ENCODE peak calls at places on chromosomes 6 and 20, in four cellular contexts. One of them, this sample, is unnamed.

GRCh38 chr6:1612386-1612893 is 2.7 kb downstream of the FOXC1 start:
- DNase-seq in tibial nerve: no peak
- DNase-seq in transverse colon: no peak
- DNase-seq in upper lobe of right lung: no peak
- DNase-seq in this sample: no peak

GRCh38 chr6:37244430-37245310 is 12.9 kb upstream of the TBC1D22B start:
- DNase-seq in upper lobe of right lung: peak; percentile 70
- DNase-seq in transverse colon: peak; percentile 57
- DNase-seq in tibial nerve: peak; percentile 69
- DNase-seq in this sample: peak; percentile 100

GRCh38 chr20:1826046-1826445 is 69.2 kb upstream of the SIRPA start:
- DNase-seq in tibial nerve: no peak
- DNase-seq in upper lobe of right lung: no peak
- DNase-seq in transverse colon: no peak
- DNase-seq in this sample: no peak

GRCh38 chr6:76453270-76453669 is 380.8 kb upstream of the IMPG1 start:
- DNase-seq in transverse colon: no peak
- DNase-seq in tibial nerve: no peak
- DNase-seq in upper lobe of right lung: no peak
- DNase-seq in this sample: no peak

GRCh38 chr6:135353113-135353512 is 144.4 kb downstream of the AHI1 start:
- DNase-seq in transverse colon: no peak
- DNase-seq in upper lobe of right lung: no peak
- DNase-seq in tibial nerve: no peak
- DNase-seq in this sample: no peak

GRCh38 chr6:166204852-166205650 is 37.4 kb upstream of the TBXT start:
- DNase-seq in upper lobe of right lung: no peak
- DNase-seq in tibial nerve: no peak
- DNase-seq in transverse colon: no peak
- DNase-seq in this sample: no peak

GRCh38 chr20:59031326-59032022 is 661 bp downstream of the ATP5F1E start:
- DNase-seq in transverse colon: no peak
- DNase-seq in tibial nerve: no peak
- DNase-seq in upper lobe of right lung: no peak
- DNase-seq in this sample: no peak

GRCh38 chr6:41940759-41941279 is 789 bp downstream of the CCND3 start:
- DNase-seq in tibial nerve: no peak
- DNase-seq in transverse colon: peak; percentile 54
- DNase-seq in upper lobe of right lung: peak; percentile 80
- DNase-seq in this sample: no peak

GRCh38 chr20:47681977-47682812 is 103.1 kb downstream of the SULF2 start:
- DNase-seq in tibial nerve: no peak
- DNase-seq in transverse colon: no peak
- DNase-seq in upper lobe of right lung: peak; percentile 77
- DNase-seq in this sample: no peak

GRCh38 chr6:7881765-7882500 is 28.7 kb downstream of the TXNDC5 start:
- DNase-seq in upper lobe of right lung: no peak
- DNase-seq in tibial nerve: no peak
- DNase-seq in transverse colon: no peak
- DNase-seq in this sample: peak; percentile 58

GRCh38 chr20:57928181-57928967 is 218.6 kb upstream of the PMEPA1 start:
- DNase-seq in transverse colon: no peak
- DNase-seq in tibial nerve: no peak
- DNase-seq in upper lobe of right lung: peak; percentile 2
- DNase-seq in this sample: no peak

GRCh38 chr6:11248974-11249761 is 16.7 kb upstream of the NEDD9 start:
- DNase-seq in tibial nerve: no peak
- DNase-seq in transverse colon: no peak
- DNase-seq in upper lobe of right lung: no peak
- DNase-seq in this sample: no peak

GRCh38 chr6:116145786-116146675 is 20.1 kb upstream of the COL10A1 start:
- DNase-seq in tibial nerve: no peak
- DNase-seq in upper lobe of right lung: no peak
- DNase-seq in transverse colon: no peak
- DNase-seq in this sample: no peak

GRCh38 chr6:56719310-56719709 is 76.6 kb upstream of the DST start:
- DNase-seq in tibial nerve: no peak
- DNase-seq in transverse colon: no peak
- DNase-seq in upper lobe of right lung: no peak
- DNase-seq in this sample: no peak

GRCh38 chr6:33689148-33689494 is 22.4 kb downstream of the UQCC2 start:
- DNase-seq in upper lobe of right lung: no peak
- DNase-seq in transverse colon: no peak
- DNase-seq in tibial nerve: no peak
- DNase-seq in this sample: no peak

GRCh38 chr6:154154389-154154967 is 115.4 kb downstream of the OPRM1 start:
- DNase-seq in upper lobe of right lung: no peak
- DNase-seq in tibial nerve: peak; percentile 48
- DNase-seq in transverse colon: peak; percentile 65
- DNase-seq in this sample: peak; percentile 63

GRCh38 chr6:113622254-113622653 is 234.9 kb upstream of the MARCKS start:
- DNase-seq in upper lobe of right lung: no peak
- DNase-seq in transverse colon: no peak
- DNase-seq in tibial nerve: no peak
- DNase-seq in this sample: no peak

GRCh38 chr6:144659202-144659731 is 374.1 kb downstream of the UTRN start:
- DNase-seq in transverse colon: peak; percentile 25
- DNase-seq in tibial nerve: no peak
- DNase-seq in upper lobe of right lung: no peak
- DNase-seq in this sample: no peak

DNA sequence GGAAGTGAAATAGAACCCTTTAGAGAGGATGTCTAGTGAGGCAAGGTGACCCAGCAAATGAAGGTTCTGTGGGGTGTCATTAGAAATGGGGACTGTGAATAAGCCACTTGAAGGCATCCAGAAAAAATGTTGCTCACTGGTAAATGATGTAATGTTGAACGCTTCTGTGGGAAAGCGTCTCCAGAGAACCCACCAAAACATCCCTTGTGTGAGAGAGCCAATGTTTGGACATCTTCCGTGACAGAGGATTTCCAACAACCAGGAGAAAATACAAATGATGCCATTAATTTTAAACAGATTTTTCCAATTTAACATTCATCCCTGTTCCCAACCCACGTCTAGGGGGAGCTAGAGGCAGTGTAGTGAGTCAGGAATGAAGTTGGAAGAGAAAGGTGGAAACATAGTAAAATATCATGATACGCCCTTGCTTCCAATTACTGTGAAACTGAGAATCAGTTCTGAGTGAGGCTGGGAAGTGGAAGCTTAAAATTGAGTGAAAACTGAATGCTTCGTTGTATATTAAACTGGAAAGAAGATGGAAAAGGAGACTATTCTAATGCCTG is 584.2 kb downstream of the CD109 start:
- DNase-seq in upper lobe of right lung: no peak
- DNase-seq in transverse colon: no peak
- DNase-seq in tibial nerve: no peak
- DNase-seq in this sample: peak; percentile 3
- TF ChIP-seq CTCF in upper lobe of right lung: no peak
- TF ChIP-seq CTCF in transverse colon: no peak
- TF ChIP-seq CTCF in tibial nerve: no peak
- TF ChIP-seq CTCF in this sample: peak; percentile 16

DNA sequence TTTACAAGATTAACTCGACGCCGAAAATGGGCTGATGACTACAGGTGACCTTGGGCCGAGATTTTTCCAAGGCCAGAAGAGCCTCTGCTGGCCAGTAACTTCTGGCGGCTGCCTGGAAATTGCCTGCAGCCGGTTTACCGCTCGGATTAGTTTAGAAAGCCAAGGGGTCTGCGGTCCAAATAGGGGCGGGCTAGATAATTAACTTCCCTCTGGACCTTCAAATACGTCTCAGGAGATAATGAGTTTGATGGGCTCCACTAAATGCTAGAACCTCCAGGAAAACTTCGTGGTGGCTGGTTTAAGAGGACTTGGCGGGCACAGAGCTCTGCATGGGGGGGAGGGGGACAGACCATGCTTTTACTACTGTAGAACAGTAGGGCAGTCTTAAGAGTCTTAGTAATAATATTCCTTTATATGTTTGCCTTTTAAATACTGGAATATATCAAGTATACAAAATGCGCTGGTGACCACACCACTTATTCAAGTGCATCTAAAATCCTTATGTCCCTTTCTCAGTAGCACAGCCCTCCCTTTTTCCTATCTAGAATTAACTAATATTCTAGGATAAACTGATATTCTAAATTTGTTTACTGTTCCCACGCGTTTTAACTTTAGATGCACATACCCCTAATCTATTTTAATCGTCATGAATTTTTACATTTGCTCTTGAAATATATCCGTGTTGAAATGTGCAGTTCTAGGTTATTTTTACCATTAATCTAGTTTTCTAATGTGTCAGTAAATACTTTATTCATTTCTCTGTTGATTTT is 107.6 kb upstream of the PRSS16 start:
- DNase-seq in transverse colon: peak; percentile 26
- DNase-seq in upper lobe of right lung: no peak
- DNase-seq in tibial nerve: no peak
- DNase-seq in this sample: no peak
- H3K4me3 ChIP-seq in transverse colon: peak overlapping the region; percentile 41
- H3K4me3 ChIP-seq in upper lobe of right lung: peak overlapping the region; percentile 65
- H3K4me3 ChIP-seq in tibial nerve: peak overlapping the region; percentile 60
- H3K4me3 ChIP-seq in this sample: peak overlapping the region; percentile 51

GRCh38 chr6:44110005-44110681 is 17.1 kb downstream of the MRPL14 start:
- DNase-seq in upper lobe of right lung: no peak
- DNase-seq in transverse colon: no peak
- DNase-seq in tibial nerve: no peak
- DNase-seq in this sample: no peak

GRCh38 chr6:44111434-44112417 is 15.5 kb downstream of the MRPL14 start:
- DNase-seq in upper lobe of right lung: no peak
- DNase-seq in transverse colon: no peak
- DNase-seq in tibial nerve: no peak
- DNase-seq in this sample: no peak

GRCh38 chr6:44110966-44111365 is 16.3 kb downstream of the MRPL14 start:
- DNase-seq in upper lobe of right lung: no peak
- DNase-seq in transverse colon: no peak
- DNase-seq in tibial nerve: no peak
- DNase-seq in this sample: no peak

GRCh38 chr6:44115866-44116265 is 11.4 kb downstream of the MRPL14 start:
- DNase-seq in upper lobe of right lung: no peak
- DNase-seq in transverse colon: no peak
- DNase-seq in tibial nerve: no peak
- DNase-seq in this sample: peak; percentile 89

DNA sequence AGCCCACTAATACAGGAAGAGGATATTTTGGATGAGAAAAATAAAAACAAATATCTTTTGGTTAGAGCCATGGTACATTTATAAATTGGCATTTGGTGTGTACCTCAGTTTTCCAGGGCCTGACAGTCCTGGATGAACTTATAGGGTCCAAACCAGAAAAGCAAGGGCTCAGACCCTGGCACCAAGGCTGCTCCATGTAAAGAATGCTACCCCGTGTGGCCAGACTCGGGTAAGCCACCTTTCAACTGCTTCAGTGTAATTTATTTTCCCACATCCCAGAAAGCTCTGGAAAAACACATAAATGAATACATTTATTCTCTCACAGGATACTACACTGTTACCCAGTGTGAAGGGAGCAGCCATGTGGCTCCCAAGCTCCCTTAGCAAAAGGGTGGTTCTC is 13.9 kb downstream of the MRPL14 start:
- DNase-seq in tibial nerve: no peak
- DNase-seq in transverse colon: no peak
- DNase-seq in upper lobe of right lung: no peak
- DNase-seq in this sample: no peak
- H3K36me3 ChIP-seq in tibial nerve: no peaks in the 10 kb centered on the region
- H3K36me3 ChIP-seq in transverse colon: peaks cover 19% of the 10 kb centered on the region
- H3K36me3 ChIP-seq in upper lobe of right lung: peaks cover 70% of the 10 kb centered on the region
- H3K36me3 ChIP-seq in this sample: peaks cover 23% of the 10 kb centered on the region

GRCh38 chr6:36139431-36139830 is 9.1 kb downstream of the MAPK13 start:
- DNase-seq in upper lobe of right lung: no peak
- DNase-seq in transverse colon: no peak
- DNase-seq in tibial nerve: no peak
- DNase-seq in this sample: no peak
- TF ChIP-seq CTCF in upper lobe of right lung: no peak
- TF ChIP-seq CTCF in transverse colon: no peak
- TF ChIP-seq CTCF in tibial nerve: no peak
- TF ChIP-seq CTCF in this sample: peak; percentile 28

GRCh38 chr6:148972481-148972880 is 225.7 kb downstream of the UST start:
- DNase-seq in transverse colon: peak; percentile 80
- DNase-seq in upper lobe of right lung: no peak
- DNase-seq in tibial nerve: no peak
- DNase-seq in this sample: peak; percentile 68
- H3K4me3 ChIP-seq in transverse colon: no peak overlapping the region
- H3K4me3 ChIP-seq in upper lobe of right lung: no peak overlapping the region
- H3K4me3 ChIP-seq in tibial nerve: no peak overlapping the region
- H3K4me3 ChIP-seq in this sample: no peak overlapping the region

DNA sequence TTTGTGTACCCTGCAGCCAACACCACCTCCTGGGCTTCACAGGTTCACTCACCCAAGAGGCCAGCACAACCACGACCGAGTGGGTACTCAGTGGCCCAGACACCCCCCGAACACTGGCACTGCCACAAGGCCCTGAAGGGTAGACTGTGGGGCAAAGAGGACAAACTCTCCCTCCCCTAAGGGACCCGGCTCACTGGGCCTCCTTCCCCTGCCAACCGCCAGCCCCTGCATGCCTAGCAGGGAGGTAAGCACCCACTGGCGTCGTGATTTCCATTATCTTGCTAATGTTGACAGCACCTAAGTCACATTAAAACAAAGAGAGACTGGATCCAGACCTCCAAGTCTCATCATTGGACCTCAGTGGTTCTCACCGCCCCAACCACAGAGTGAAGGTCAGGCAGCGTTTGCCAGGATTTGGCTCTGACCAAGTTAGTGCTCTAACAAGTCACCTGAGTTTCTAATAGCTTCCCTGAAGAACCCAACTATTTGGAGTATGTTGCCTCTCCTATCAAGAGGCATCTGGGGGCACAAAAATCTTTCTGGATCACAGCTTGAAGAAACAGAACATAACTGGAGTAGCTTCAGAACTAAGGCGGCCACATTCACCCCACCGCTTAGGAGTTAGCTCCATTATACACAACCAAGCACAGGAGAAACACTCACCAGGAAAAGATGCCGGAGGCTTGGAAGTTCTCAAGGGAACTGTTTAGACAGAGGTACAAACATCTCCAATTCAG is 14.0 kb upstream of the APMAP start:
- DNase-seq in upper lobe of right lung: peak; percentile 46
- DNase-seq in tibial nerve: no peak
- DNase-seq in transverse colon: no peak
- DNase-seq in this sample: no peak
- H3K36me3 ChIP-seq in upper lobe of right lung: peaks cover 60% of the 10 kb centered on the region
- H3K36me3 ChIP-seq in tibial nerve: peaks cover 4% of the 10 kb centered on the region
- H3K36me3 ChIP-seq in transverse colon: peaks cover 16% of the 10 kb centered on the region
- H3K36me3 ChIP-seq in this sample: no peaks in the 10 kb centered on the region